ENCODE peak calls at places on chromosomes 1 and 21, in ten cellular contexts. U is A549, M is tibial nerve, G is ovary, H is sigmoid colon, X is esophagus muscularis mucosa, E is suprapubic skin, Y is H1, N is transverse colon, B is upper lobe of left lung. A is an unnamed sample.

GRCh38 chr1:201406831-201407406 is 7.8 kb upstream of the LAD1 start:
- DNase-seq in X (no peak), G (no peak), B (no peak), M (no peak), U (no peak), Y (no peak), E (no peak), N (peak; percentile 63), H (no peak), A (peak; percentile 33)

GRCh38 chr1:167127661-167128060 is 33.8 kb downstream of the STYXL2 start:
- DNase-seq in N (no peak), H (no peak), M (no peak), G (no peak), E (no peak), Y (no peak), X (peak; percentile 78), B (no peak), U (no peak), A (no peak)

GRCh38 chr21:38299651-38300050 is 42.9 kb downstream of the KCNJ15 start:
- DNase-seq in H (no peak), Y (no peak), B (no peak), N (no peak), U (no peak), G (no peak), M (no peak), X (no peak), E (no peak), A (no peak)

GRCh38 chr21:17466166-17466565 is 46.7 kb upstream of the CXADR start:
- DNase-seq in M (no peak), U (no peak), B (peak; percentile 45), E (no peak), H (no peak), G (no peak), Y (no peak), N (peak; percentile 37), X (no peak), A (peak; percentile 41)

GRCh38 chr1:111605553-111605952 is 14.0 kb upstream of the RAP1A start:
- DNase-seq in H (peak; percentile 84), B (no peak), G (peak; percentile 33), U (no peak), Y (no peak), M (peak; percentile 56), X (no peak), E (peak; percentile 81), N (no peak), A (no peak)

GRCh38 chr1:65235867-65236805 is 73.2 kb upstream of the DNAJC6 start:
- DNase-seq in H (no peak), Y (no peak), M (no peak), B (no peak), U (no peak), G (no peak), E (no peak), N (no peak), X (no peak), A (no peak)

GRCh38 chr1:151991663-151992344 is 1.9 kb downstream of the S100A10 start:
- DNase-seq in B (no peak), X (no peak), M (no peak), H (no peak), U (no peak), Y (no peak), G (no peak), E (no peak), N (no peak), A (no peak)

GRCh38 chr1:152047607-152047953 is 10.8 kb upstream of the S100A11 start:
- DNase-seq in M (no peak), Y (no peak), G (no peak), H (peak; percentile 86), E (peak; percentile 82), X (no peak), B (peak; percentile 78), N (no peak), U (peak; percentile 36), A (peak; percentile 77)

GRCh38 chr1:206693592-206693991 is 8.9 kb downstream of the MAPKAPK2 start:
- DNase-seq in X (no peak), H (peak; percentile 75), G (no peak), M (no peak), B (no peak), U (no peak), E (no peak), Y (no peak), N (no peak), A (no peak)

GRCh38 chr1:222310830-222311229 is 237.1 kb downstream of the HHIPL2 start:
- DNase-seq in H (no peak), E (no peak), M (no peak), X (no peak), U (no peak), Y (no peak), B (no peak), N (no peak), G (no peak), A (no peak)

GRCh38 chr1:14580986-14581385 is 17.5 kb upstream of the KAZN start:
- DNase-seq in E (no peak), Y (no peak), B (no peak), N (no peak), G (no peak), H (no peak), M (no peak), U (no peak), X (no peak), A (no peak)

GRCh38 chr1:154936416-154937050 is at the start of gene PMVK:
- DNase-seq in G (peak; percentile 96), H (peak; percentile 99), B (peak; percentile 97), X (peak; percentile 99), U (peak; percentile 97), E (peak; percentile 99), Y (peak; percentile 80), M (peak; percentile 95), N (peak; percentile 97), A (peak; percentile 96)
- TF ChIP-seq CTCF in G (peak; percentile 57), H (no peak), B (peak; percentile 70), X (no peak), U (peak; percentile 39), E (peak; percentile 47), Y (no peak), M (peak; percentile 30), N (peak; percentile 12), A (no peak)

DNA sequence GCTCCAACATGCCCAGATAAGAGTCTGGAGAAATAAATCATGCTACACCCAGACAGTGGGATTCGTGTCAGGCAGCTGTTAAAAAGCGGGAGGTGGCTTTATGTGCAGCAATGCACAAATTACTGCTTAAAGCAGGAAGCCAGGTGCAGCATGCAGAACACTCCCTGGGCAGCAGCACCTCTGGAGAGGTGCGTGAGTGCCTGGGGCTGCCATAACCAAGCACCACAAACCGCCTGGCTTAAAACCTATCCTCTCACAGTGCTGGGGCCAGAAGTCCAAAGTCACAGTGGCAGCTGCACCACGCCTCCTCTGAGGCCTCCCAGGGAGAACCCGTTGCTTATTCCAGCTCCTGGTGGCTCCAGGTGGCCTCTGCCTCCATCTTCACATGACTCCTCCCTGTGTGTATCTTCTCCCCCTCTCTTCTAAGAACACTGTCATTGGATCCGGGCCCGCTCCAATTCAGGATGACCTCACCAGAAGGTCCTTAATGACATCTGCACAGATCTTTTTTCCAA is 115.6 kb downstream of the SIK1 start:
- DNase-seq in H (no peak), U (no peak), G (no peak), Y (no peak), E (no peak), B (no peak), M (no peak), X (no peak), N (peak; percentile 80), A (peak; percentile 64)
- TF ChIP-seq EP300 in H (no peak), U (no peak), G (no peak), Y (no peak), E (no peak), B (no peak), M (no peak), X (no peak), N (no peak), A (no peak)

DNA sequence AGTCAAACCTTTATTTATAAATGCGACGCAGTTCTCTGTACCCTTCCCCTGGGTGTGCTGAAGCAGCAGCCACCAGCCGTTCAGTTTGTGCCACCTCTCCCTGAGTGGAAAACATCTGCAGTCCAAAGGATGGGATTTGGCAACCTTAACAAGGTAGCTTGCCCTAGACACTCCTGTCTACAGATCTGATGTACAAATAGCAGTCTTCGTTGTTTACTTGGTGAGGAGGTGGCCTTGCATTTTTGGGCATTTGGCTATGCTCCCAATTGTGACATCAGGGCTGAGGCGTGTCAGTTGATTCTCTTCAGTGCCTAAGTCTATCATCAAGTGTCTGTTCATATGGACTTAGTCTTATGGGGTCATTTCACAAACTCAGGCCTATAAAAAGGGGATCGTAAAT is 59.8 kb downstream of the KDM1A start:
- DNase-seq in X (no peak), B (no peak), M (no peak), U (no peak), G (no peak), H (no peak), E (no peak), N (no peak), Y (no peak), A (no peak)
- H3K27ac ChIP-seq in X (no peak overlapping the region), B (no peak overlapping the region), M (no peak overlapping the region), U (no peak overlapping the region), G (no peak overlapping the region), H (no peak overlapping the region), E (no peak overlapping the region), N (no peak overlapping the region), Y (no peak overlapping the region), A (no peak overlapping the region)

GRCh38 chr1:31507676-31508530 is 68.4 kb upstream of the TINAGL1 start:
- DNase-seq in Y (no peak), M (no peak), N (no peak), H (no peak), B (no peak), X (no peak), G (no peak), E (no peak), U (no peak), A (no peak)
- TF ChIP-seq CTCF in Y (peak; percentile 17), M (no peak), N (no peak), H (no peak), B (no peak), X (no peak), G (no peak), E (no peak), U (no peak), A (no peak)

GRCh38 chr1:161089251-161089924 is at the start of gene NECTIN4:
- DNase-seq in M (no peak), B (peak; percentile 85), N (peak; percentile 82), H (no peak), X (no peak), G (no peak), E (peak; percentile 79), Y (no peak), U (no peak), A (peak; percentile 87)
- TF ChIP-seq EP300 in M (no peak), B (no peak), N (no peak), H (no peak), X (no peak), G (no peak), E (no peak), Y (no peak), U (no peak), A (no peak)

GRCh38 chr21:44497641-44498243 is 42.3 kb downstream of the KRTAP10-1 start:
- DNase-seq in B (peak; percentile 62), M (no peak), G (no peak), H (no peak), E (no peak), N (no peak), U (no peak), X (no peak), Y (no peak), A (no peak)
- H3K27ac ChIP-seq in B (peak overlapping the region; percentile 78), M (no peak overlapping the region), G (no peak overlapping the region), H (no peak overlapping the region), E (no peak overlapping the region), N (no peak overlapping the region), U (no peak overlapping the region), X (no peak overlapping the region), Y (no peak overlapping the region), A (peak overlapping the region; percentile 40)

GRCh38 chr1:203148127-203148526 is 20.6 kb downstream of the ADORA1 start:
- DNase-seq in M (no peak), G (no peak), Y (no peak), B (no peak), N (no peak), H (no peak), X (no peak), E (no peak), U (peak; percentile 38), A (peak; percentile 45)
- TF ChIP-seq CTCF in M (no peak), G (no peak), Y (peak; percentile 35), B (peak; percentile 16), N (peak; percentile 13), H (no peak), X (no peak), E (peak; percentile 36), U (peak; percentile 5), A (peak; percentile 34)

A was measured in stomach.